ENCODE peak calls at places on chromosomes 11 and 22, in four cellular contexts. H is WERI-Rb-1, X is heart left ventricle, C is A549. T is an unnamed sample.

GRCh38 chr11:61978703-61979661 is 11.5 kb upstream of the FTH1 start:
- DNase-seq in H (no peak), X (no peak), C (no peak), T (no peak)

GRCh38 chr11:133157180-133157579 is 375.1 kb downstream of the OPCML start:
- DNase-seq in H (peak), X (peak), C (no peak), T (no peak)

GRCh38 chr22:43439368-43440102 is 27.7 kb downstream of the MPPED1 start:
- DNase-seq in H (no peak), X (no peak), C (no peak), T (no peak)

GRCh38 chr22:41382098-41382578 is 396 bp downstream of the TEF start:
- DNase-seq in H (peak), X (peak), C (peak), T (no peak)

GRCh38 chr11:8596504-8597046 is 2.5 kb upstream of the STK33 start:
- DNase-seq in H (no peak), X (no peak), C (no peak), T (no peak)

GRCh38 chr22:22825213-22825593 is 62.4 kb upstream of the IGLL5 start:
- DNase-seq in H (no peak), X (no peak), C (no peak), T (peak)

GRCh38 chr11:57390535-57390934 is at the start of gene PRG2:
- DNase-seq in H (no peak), X (no peak), C (no peak), T (no peak)

GRCh38 chr11:130209944-130210854 is 50.6 kb downstream of the ST14 start:
- DNase-seq in H (no peak), X (peak), C (no peak), T (no peak)

GRCh38 chr11:113806403-113806802 is 26.8 kb downstream of the CLDN25 start:
- DNase-seq in H (peak), X (no peak), C (peak), T (peak)

GRCh38 chr11:12390258-12390657 is 12.9 kb downstream of the PARVA start:
- DNase-seq in H (no peak), X (no peak), C (no peak), T (no peak)

GRCh38 chr11:100789500-100789899 is 102.4 kb downstream of the ARHGAP42 start:
- DNase-seq in H (no peak), X (peak), C (no peak), T (no peak)

GRCh38 chr11:65489706-65490310 is 9.0 kb upstream of the MALAT1 start:
- DNase-seq in H (no peak), X (no peak), C (no peak), T (peak)

GRCh38 chr11:133163463-133164419 is 368.6 kb downstream of the OPCML start:
- DNase-seq in H (peak), X (peak), C (peak), T (peak)

GRCh38 chr11:95545116-95545875 is 244.3 kb downstream of the FAM76B start:
- DNase-seq in H (no peak), X (no peak), C (no peak), T (peak)

GRCh38 chr11:35487532-35488078 is 37.8 kb downstream of the PAMR1 start:
- DNase-seq in H (peak), X (peak), C (no peak), T (peak)

GRCh38 chr11:12842933-12843636 is 166.0 kb upstream of the RASSF10 start:
- DNase-seq in H (peak), X (no peak), C (no peak), T (peak)

GRCh38 chr11:33942954-33943353 is 51.1 kb upstream of the LMO2 start:
- DNase-seq in H (no peak), X (peak), C (no peak), T (no peak)

GRCh38 chr22:20267441-20268288 is 453 bp downstream of the RTN4R start:
- DNase-seq in H (no peak), X (no peak), C (peak), T (no peak)

GRCh38 chr11:11659567-11660341 is 37.9 kb upstream of the GALNT18 start:
- DNase-seq in H (peak), X (no peak), C (peak), T (no peak)

GRCh38 chr11:73710964-73711363 is 49.9 kb downstream of the RAB6A start:
- DNase-seq in H (no peak), X (no peak), C (no peak), T (no peak)
- H3K27ac ChIP-seq in H (no peak), X (no peak), C (no peak), T (no peak)

DNA sequence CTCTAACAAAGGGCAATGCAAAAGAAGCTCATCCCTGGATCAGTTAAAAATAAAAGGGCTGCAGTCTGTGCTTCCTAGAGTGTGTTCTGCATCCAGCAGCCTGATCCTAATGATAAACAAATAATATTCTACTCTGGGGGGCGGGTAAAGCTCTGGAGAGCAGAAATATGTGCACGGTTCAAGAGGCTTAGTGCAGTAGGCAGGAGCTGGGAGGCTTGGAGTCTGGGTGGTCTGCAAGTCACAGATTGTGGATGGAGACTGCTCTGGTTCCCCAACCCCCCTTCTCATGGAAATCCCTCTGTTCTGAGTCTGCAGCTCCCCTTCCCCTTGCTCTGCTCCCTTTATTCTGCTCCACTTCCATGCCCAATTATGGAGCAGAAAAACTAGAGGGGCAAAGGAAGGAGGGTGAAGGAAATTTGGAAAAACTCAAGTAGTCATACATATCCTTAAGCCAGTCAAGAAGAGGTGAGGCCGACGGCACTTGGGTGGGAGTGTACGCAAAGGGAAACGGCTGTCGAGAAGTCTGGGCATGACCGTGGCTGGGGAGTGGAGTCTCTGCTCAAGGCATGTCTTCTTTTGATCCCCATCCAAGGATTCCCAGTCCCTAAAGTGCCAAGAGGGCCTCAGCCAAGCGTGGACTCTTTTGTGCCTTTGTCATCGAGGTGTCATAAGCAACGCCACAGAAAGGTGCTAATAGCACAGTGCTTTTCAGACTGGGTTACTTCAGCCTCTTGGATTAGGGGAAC is 16.3 kb upstream of the CLMP start:
- DNase-seq in H (no peak), X (no peak), C (no peak), T (peak)
- H3K27ac ChIP-seq in H (no peak), X (no peak), C (no peak), T (peak)

GRCh38 chr11:102289510-102290078 is 27.7 kb upstream of the BIRC3 start:
- DNase-seq in H (no peak), X (no peak), C (no peak), T (no peak)

GRCh38 chr11:102293873-102294601 is 23.2 kb upstream of the BIRC3 start:
- DNase-seq in H (no peak), X (no peak), C (no peak), T (no peak)

GRCh38 chr11:102292951-102293350 is 24.3 kb upstream of the BIRC3 start:
- DNase-seq in H (no peak), X (no peak), C (no peak), T (no peak)

GRCh38 chr11:102288745-102289083 is 28.6 kb upstream of the BIRC3 start:
- DNase-seq in H (no peak), X (no peak), C (no peak), T (no peak)

GRCh38 chr11:102291831-102292230 is 25.5 kb upstream of the BIRC3 start:
- DNase-seq in H (no peak), X (no peak), C (no peak), T (no peak)
- H3K27ac ChIP-seq in H (no peak), X (no peak), C (no peak), T (no peak)

GRCh38 chr11:67440229-67441081 is 2.8 kb downstream of the CORO1B start:
- DNase-seq in H (no peak), X (no peak), C (no peak), T (no peak)
- H3K27ac ChIP-seq in H (no peak), X (peak), C (no peak), T (no peak)